ENCODE peak calls at places on chromosomes 7 and 10, in eight cellular contexts. G is left cardiac atrium; Z is HepG2; U is activated CD4-positive, alpha-beta T cell treated with anti-CD3 and anti-CD28 coated beads, Interleukin-2, amount 50 U/mL, for 24 hours; O is stimulated activated CD4-positive, alpha-beta T cell treated with anti-CD3 and anti-CD28 coated beads, Interleukin-2, amount 100 ng/mL, for 48 hours; Q is stimulated activated naive CD4-positive, alpha-beta T cell; B is activated CD8-positive, alpha-beta memory T cell treated with anti-CD3 and anti-CD28 coated beads for 24 hours; L is adrenal gland. N is an unnamed sample.
A peak's percentile ranks its signal among the peaks of the same experiment; 100 is the strongest.

GRCh38 chr7:150941983-150942590 is 36.0 kb downstream of the KCNH2 start:
- DNase-seq in G (no peak), Z (no peak), B (peak; percentile 77), Q (peak; percentile 6), U (no peak), O (no peak), L (no peak), N (no peak)

GRCh38 chr10:76282122-76283030 is 851.0 kb downstream of the LRMDA start:
- DNase-seq in Q (no peak), G (no peak), U (no peak), O (no peak), B (no peak), Z (no peak), L (peak; percentile 14), N (no peak)

GRCh38 chr7:5582532-5582935 is 158.9 kb upstream of the TNRC18 start:
- DNase-seq in U (no peak), B (no peak), O (no peak), G (no peak), L (no peak), Q (no peak), Z (no peak), N (no peak)

GRCh38 chr7:151081170-151082101 is 827 bp upstream of the FASTK start:
- DNase-seq in G (no peak), O (no peak), Q (no peak), U (no peak), L (no peak), Z (no peak), B (no peak), N (no peak)

GRCh38 chr7:4792537-4793126 is 17.2 kb downstream of the AP5Z1 start:
- DNase-seq in G (no peak), B (peak; percentile 74), U (no peak), Z (no peak), Q (no peak), L (peak; percentile 52), O (no peak), N (no peak)

GRCh38 chr7:98467570-98468312 is 66.9 kb upstream of the BAIAP2L1 start:
- DNase-seq in Z (no peak), U (no peak), Q (no peak), L (no peak), B (no peak), O (no peak), G (no peak), N (no peak)

GRCh38 chr10:69936091-69936490 is 116.6 kb upstream of the MACROH2A2 start:
- DNase-seq in B (no peak), U (no peak), L (no peak), G (no peak), Z (no peak), O (no peak), Q (no peak), N (no peak)

GRCh38 chr10:119217937-119218579 is 10.7 kb downstream of the GRK5 start:
- DNase-seq in L (peak; percentile 42), G (no peak), O (no peak), Q (no peak), U (no peak), Z (no peak), B (no peak), N (no peak)

GRCh38 chr10:95503012-95503411 is 58.2 kb downstream of the SORBS1 start:
- DNase-seq in Z (peak; percentile 64), O (no peak), L (no peak), U (no peak), G (no peak), Q (no peak), B (no peak), N (no peak)

GRCh38 chr7:69373171-69374035 is 224.9 kb upstream of the AUTS2 start:
- DNase-seq in Q (no peak), Z (no peak), L (no peak), U (no peak), O (no peak), G (no peak), B (no peak), N (no peak)

GRCh38 chr10:26453850-26454249 is 15.7 kb downstream of the APBB1IP start:
- DNase-seq in U (no peak), B (no peak), G (no peak), L (no peak), O (no peak), Z (no peak), Q (no peak), N (no peak)

GRCh38 chr10:103542764-103543616 is 49.5 kb downstream of the NEURL1 start:
- DNase-seq in O (no peak), B (peak; percentile 61), G (peak; percentile 58), L (peak; percentile 46), U (no peak), Z (peak; percentile 14), Q (no peak), N (no peak)

GRCh38 chr7:135672560-135673359 is 10.4 kb downstream of the STMP1 start:
- DNase-seq in O (no peak), L (peak; percentile 34), Z (peak; percentile 48), B (no peak), Q (no peak), U (no peak), G (no peak), N (peak; percentile 48)

GRCh38 chr10:73131913-73132686 is 21.8 kb downstream of the NUDT13 start:
- DNase-seq in L (no peak), Z (peak; percentile 95), U (no peak), Q (no peak), G (no peak), O (no peak), B (no peak), N (no peak)

GRCh38 chr10:71708301-71708703 is 11.3 kb downstream of the C10orf105 start:
- DNase-seq in G (peak; percentile 74), U (peak; percentile 55), B (peak; percentile 91), O (peak; percentile 79), Z (peak; percentile 21), L (peak; percentile 43), Q (peak; percentile 21), N (peak; percentile 64)

GRCh38 chr10:122164028-122164601 is 107.0 kb upstream of the BTBD16 start:
- DNase-seq in O (no peak), G (no peak), Q (no peak), L (no peak), Z (no peak), B (no peak), U (no peak), N (no peak)

GRCh38 chr10:122379537-122379936 is 5.0 kb downstream of the PLEKHA1 start:
- DNase-seq in G (no peak), Q (no peak), L (no peak), O (no peak), B (no peak), U (no peak), Z (no peak), N (no peak)

GRCh38 chr10:106795619-106796018 is 368.9 kb downstream of the SORCS1 start:
- DNase-seq in B (no peak), O (no peak), Q (no peak), L (no peak), U (no peak), Z (peak; percentile 1), G (peak; percentile 27), N (no peak)

GRCh38 chr7:114979388-114979787 is 57.5 kb downstream of the MDFIC start:
- DNase-seq in L (peak; percentile 83), B (no peak), U (no peak), Q (no peak), Z (no peak), O (no peak), G (peak; percentile 66), N (no peak)

GRCh38 chr7:141674201-141674671 is 27.7 kb downstream of the DENND11 start:
- DNase-seq in G (no peak), U (no peak), O (no peak), L (no peak), Q (no peak), B (no peak), Z (peak; percentile 45), N (no peak)

GRCh38 chr7:73885975-73886798 is 25.2 kb downstream of the TMEM270 start:
- DNase-seq in B (no peak), O (no peak), Z (no peak), Q (no peak), U (no peak), G (peak; percentile 74), L (no peak), N (no peak)

GRCh38 chr10:46526682-46527038 is 29.8 kb downstream of the GPRIN2 start:
- DNase-seq in Q (no peak), Z (no peak), B (no peak), O (no peak), U (no peak), L (peak; percentile 13), G (peak; percentile 24), N (no peak)

GRCh38 chr7:149864023-149864422 is 9.7 kb upstream of the ATP6V0E2 start:
- DNase-seq in B (no peak), G (no peak), Z (no peak), Q (no peak), L (no peak), O (no peak), U (no peak), N (no peak)

GRCh38 chr10:90227786-90228185 is 526.4 kb downstream of the KIF20B start:
- DNase-seq in U (no peak), G (no peak), Z (no peak), Q (no peak), L (no peak), O (no peak), B (no peak), N (no peak)

GRCh38 chr10:80413152-80413996 is 5.0 kb downstream of the PRXL2A start:
- DNase-seq in B (no peak), G (peak; percentile 34), O (no peak), Z (no peak), Q (no peak), U (no peak), L (no peak), N (no peak)

GRCh38 chr7:145212050-145212449 is 376.2 kb upstream of the TPK1 start:
- DNase-seq in O (no peak), L (no peak), Q (no peak), U (no peak), Z (no peak), B (no peak), G (no peak), N (no peak)

GRCh38 chr7:38374507-38374906 is 101.1 kb upstream of the TARP start:
- DNase-seq in G (peak; percentile 38), Q (peak; percentile 45), B (peak; percentile 81), L (peak; percentile 24), U (no peak), Z (peak; percentile 11), O (no peak), N (peak; percentile 64)

GRCh38 chr10:97549587-97550322 is 22.8 kb upstream of the ANKRD2 start:
- DNase-seq in L (no peak), Q (no peak), G (peak; percentile 44), Z (peak; percentile 29), U (no peak), B (no peak), O (no peak), N (no peak)

GRCh38 chr10:25047088-25047487 is 30.7 kb downstream of the THNSL1 start:
- DNase-seq in U (no peak), Z (no peak), B (no peak), Q (no peak), O (no peak), L (peak; percentile 23), G (no peak), N (no peak)

GRCh38 chr10:84375011-84375410 is 46.6 kb downstream of the CCSER2 start:
- DNase-seq in O (peak; percentile 27), B (no peak), L (peak; percentile 27), Q (no peak), U (no peak), G (no peak), Z (peak; percentile 51), N (peak; percentile 8)

GRCh38 chr10:124341768-124342135 is 77.0 kb downstream of the OAT start:
- DNase-seq in G (no peak), O (peak; percentile 9), L (no peak), Q (no peak), U (no peak), B (no peak), Z (no peak), N (no peak)

GRCh38 chr10:90605506-90605905 is 252.3 kb downstream of the HTR7 start:
- DNase-seq in L (no peak), O (no peak), B (no peak), Q (no peak), U (no peak), Z (no peak), G (no peak), N (no peak)

GRCh38 chr10:71736570-71737355 is 17.2 kb upstream of the C10orf105 start:
- DNase-seq in U (no peak), L (no peak), G (no peak), B (no peak), O (no peak), Q (no peak), Z (no peak), N (no peak)

GRCh38 chr10:62669351-62669750 is 135.2 kb upstream of the ADO start:
- DNase-seq in Q (no peak), O (no peak), G (no peak), U (no peak), L (no peak), Z (no peak), B (no peak), N (no peak)

N was measured in germinal center.